ENCODE peak calls at places on chromosomes 11 and 22, in four cellular contexts. One of them, this sample, is unnamed.
A peak's percentile ranks its signal among the peaks of the same experiment; 100 is the strongest.

GRCh38 chr22:50720301-50720845 is 17.6 kb upstream of the ACR start:
- DNase-seq in PC-3: no peak
- DNase-seq in brain microvascular endothelial cell: no peak
- DNase-seq in CD8-positive, alpha-beta T cell: no peak
- DNase-seq in this sample: no peak

GRCh38 chr22:25364736-25365241 is 145.3 kb downstream of the CRYBB2 start:
- DNase-seq in CD8-positive, alpha-beta T cell: no peak
- DNase-seq in brain microvascular endothelial cell: no peak
- DNase-seq in PC-3: no peak
- DNase-seq in this sample: no peak

GRCh38 chr11:85827768-85828639 is 17.1 kb upstream of the SYTL2 start:
- DNase-seq in PC-3: peak; percentile 97
- DNase-seq in CD8-positive, alpha-beta T cell: no peak
- DNase-seq in brain microvascular endothelial cell: peak; percentile 84
- DNase-seq in this sample: peak; percentile 75

GRCh38 chr11:37762079-37762478 is 1164.0 kb upstream of the RAG2 start:
- DNase-seq in PC-3: no peak
- DNase-seq in CD8-positive, alpha-beta T cell: no peak
- DNase-seq in brain microvascular endothelial cell: no peak
- DNase-seq in this sample: no peak

GRCh38 chr11:44404323-44404705 is 94.4 kb upstream of the ALX4 start:
- DNase-seq in brain microvascular endothelial cell: no peak
- DNase-seq in CD8-positive, alpha-beta T cell: no peak
- DNase-seq in PC-3: no peak
- DNase-seq in this sample: no peak

GRCh38 chr11:42175203-42175602 is 715.8 kb upstream of the LRRC4C start:
- DNase-seq in brain microvascular endothelial cell: peak; percentile 90
- DNase-seq in PC-3: peak; percentile 74
- DNase-seq in CD8-positive, alpha-beta T cell: no peak
- DNase-seq in this sample: no peak

GRCh38 chr11:111001091-111001430 is 244.5 kb upstream of the POU2AF2 start:
- DNase-seq in PC-3: no peak
- DNase-seq in CD8-positive, alpha-beta T cell: no peak
- DNase-seq in brain microvascular endothelial cell: no peak
- DNase-seq in this sample: no peak

GRCh38 chr11:65390099-65390941 is 3.9 kb downstream of the FRMD8 start:
- DNase-seq in PC-3: no peak
- DNase-seq in CD8-positive, alpha-beta T cell: no peak
- DNase-seq in brain microvascular endothelial cell: no peak
- DNase-seq in this sample: no peak

GRCh38 chr11:73950869-73951710 is at the start of gene DNAJB13:
- DNase-seq in brain microvascular endothelial cell: peak; percentile 56
- DNase-seq in PC-3: peak; percentile 70
- DNase-seq in CD8-positive, alpha-beta T cell: no peak
- DNase-seq in this sample: peak; percentile 71

GRCh38 chr11:2208691-2209369 is 37.2 kb upstream of the TH start:
- DNase-seq in CD8-positive, alpha-beta T cell: no peak
- DNase-seq in brain microvascular endothelial cell: no peak
- DNase-seq in PC-3: peak; percentile 9
- DNase-seq in this sample: no peak

GRCh38 chr11:40986320-40986719 is 473.1 kb downstream of the LRRC4C start:
- DNase-seq in PC-3: no peak
- DNase-seq in CD8-positive, alpha-beta T cell: no peak
- DNase-seq in brain microvascular endothelial cell: no peak
- DNase-seq in this sample: no peak

GRCh38 chr11:115311949-115312348 is 192.3 kb downstream of the CADM1 start:
- DNase-seq in PC-3: no peak
- DNase-seq in brain microvascular endothelial cell: no peak
- DNase-seq in CD8-positive, alpha-beta T cell: no peak
- DNase-seq in this sample: no peak

GRCh38 chr22:17774206-17774927 is at the start of gene BID:
- DNase-seq in brain microvascular endothelial cell: no peak
- DNase-seq in CD8-positive, alpha-beta T cell: peak; percentile 32
- DNase-seq in PC-3: peak; percentile 16
- DNase-seq in this sample: no peak

GRCh38 chr22:19933328-19934241 is 8.0 kb upstream of the COMT start:
- DNase-seq in CD8-positive, alpha-beta T cell: no peak
- DNase-seq in brain microvascular endothelial cell: no peak
- DNase-seq in PC-3: no peak
- DNase-seq in this sample: no peak

GRCh38 chr11:131423715-131424114 is 53.3 kb downstream of the NTM start:
- DNase-seq in brain microvascular endothelial cell: no peak
- DNase-seq in PC-3: peak; percentile 62
- DNase-seq in CD8-positive, alpha-beta T cell: no peak
- DNase-seq in this sample: peak; percentile 26
- H3K27ac ChIP-seq in brain microvascular endothelial cell: no peak overlapping the region
- H3K27ac ChIP-seq in PC-3: no peak overlapping the region
- H3K27ac ChIP-seq in CD8-positive, alpha-beta T cell: no peak overlapping the region
- H3K27ac ChIP-seq in this sample: no peak overlapping the region

GRCh38 chr11:112837162-112837826 is 123.9 kb upstream of the NCAM1 start:
- DNase-seq in CD8-positive, alpha-beta T cell: no peak
- DNase-seq in PC-3: peak; percentile 9
- DNase-seq in brain microvascular endothelial cell: no peak
- DNase-seq in this sample: no peak
- TF ChIP-seq CTCF in CD8-positive, alpha-beta T cell: no peak
- TF ChIP-seq CTCF in PC-3: peak; percentile 12
- TF ChIP-seq CTCF in brain microvascular endothelial cell: peak; percentile 32
- TF ChIP-seq CTCF in this sample: no peak

DNA sequence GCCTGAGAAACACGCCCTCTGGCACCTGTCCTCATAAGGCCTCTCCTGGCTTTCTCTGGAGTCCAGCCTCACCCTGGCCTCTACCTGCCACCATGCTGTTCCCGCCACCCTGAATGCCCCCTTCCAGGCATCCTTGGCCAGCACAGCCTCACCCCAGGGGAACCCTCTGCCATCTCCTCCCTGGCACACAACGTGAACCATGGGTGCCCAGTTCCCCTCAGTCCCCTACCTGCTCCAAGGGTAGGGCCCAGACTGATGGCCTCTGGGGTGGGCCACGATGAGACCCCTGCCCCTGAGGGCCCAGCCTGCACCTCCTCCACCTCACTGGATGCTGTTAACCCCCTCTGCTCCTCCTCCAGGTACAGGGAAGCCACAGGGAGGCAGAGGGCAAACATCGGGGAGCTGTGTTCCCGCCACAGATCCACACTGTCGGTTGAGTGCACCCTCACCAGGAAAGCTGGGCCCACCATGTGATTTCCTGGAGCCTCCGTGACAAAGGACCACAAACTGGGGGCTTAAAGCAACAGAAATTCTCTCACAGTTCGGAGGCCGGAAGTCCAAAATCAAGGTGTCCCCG is 169.6 kb downstream of the BRD1 start:
- DNase-seq in CD8-positive, alpha-beta T cell: no peak
- DNase-seq in brain microvascular endothelial cell: no peak
- DNase-seq in PC-3: no peak
- DNase-seq in this sample: no peak
- H3K27ac ChIP-seq in CD8-positive, alpha-beta T cell: no peak overlapping the region
- H3K27ac ChIP-seq in brain microvascular endothelial cell: no peak overlapping the region
- H3K27ac ChIP-seq in PC-3: no peak overlapping the region
- H3K27ac ChIP-seq in this sample: no peak overlapping the region

DNA sequence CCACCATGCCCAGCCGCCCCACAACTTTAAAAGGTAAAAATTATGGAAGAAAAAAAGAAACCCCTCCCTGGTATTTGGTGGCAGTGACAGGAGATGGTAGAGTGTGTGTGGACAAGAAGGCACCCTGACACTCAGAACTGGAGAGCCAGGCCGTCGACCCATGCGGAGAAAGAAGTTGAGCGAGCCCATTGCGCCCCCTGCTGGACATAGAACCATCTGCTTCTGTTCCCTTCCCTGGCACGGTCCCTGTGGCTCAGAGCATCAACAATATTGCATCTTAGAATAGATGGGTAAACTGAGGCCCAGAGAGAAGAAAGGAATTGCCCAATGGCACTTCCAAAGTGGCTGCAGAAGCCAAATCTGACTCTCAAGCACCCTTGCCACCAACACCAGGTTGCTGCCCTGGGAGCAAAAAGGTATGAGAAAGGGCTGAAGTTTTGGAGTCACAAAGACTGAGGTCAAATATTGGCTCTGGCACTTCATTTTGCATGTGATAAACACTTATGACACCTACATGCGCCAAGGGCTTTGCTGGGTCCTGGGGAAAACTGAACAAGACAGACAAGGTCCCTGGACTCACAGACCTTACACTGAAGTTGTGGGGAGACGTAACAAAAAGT is 8.6 kb downstream of the MRPL11 start:
- DNase-seq in CD8-positive, alpha-beta T cell: peak; percentile 58
- DNase-seq in brain microvascular endothelial cell: peak; percentile 55
- DNase-seq in PC-3: peak; percentile 80
- DNase-seq in this sample: peak; percentile 34
- TF ChIP-seq CTCF in CD8-positive, alpha-beta T cell: peak; percentile 79
- TF ChIP-seq CTCF in brain microvascular endothelial cell: peak; percentile 88
- TF ChIP-seq CTCF in PC-3: peak; percentile 94
- TF ChIP-seq CTCF in this sample: peak; percentile 83

DNA sequence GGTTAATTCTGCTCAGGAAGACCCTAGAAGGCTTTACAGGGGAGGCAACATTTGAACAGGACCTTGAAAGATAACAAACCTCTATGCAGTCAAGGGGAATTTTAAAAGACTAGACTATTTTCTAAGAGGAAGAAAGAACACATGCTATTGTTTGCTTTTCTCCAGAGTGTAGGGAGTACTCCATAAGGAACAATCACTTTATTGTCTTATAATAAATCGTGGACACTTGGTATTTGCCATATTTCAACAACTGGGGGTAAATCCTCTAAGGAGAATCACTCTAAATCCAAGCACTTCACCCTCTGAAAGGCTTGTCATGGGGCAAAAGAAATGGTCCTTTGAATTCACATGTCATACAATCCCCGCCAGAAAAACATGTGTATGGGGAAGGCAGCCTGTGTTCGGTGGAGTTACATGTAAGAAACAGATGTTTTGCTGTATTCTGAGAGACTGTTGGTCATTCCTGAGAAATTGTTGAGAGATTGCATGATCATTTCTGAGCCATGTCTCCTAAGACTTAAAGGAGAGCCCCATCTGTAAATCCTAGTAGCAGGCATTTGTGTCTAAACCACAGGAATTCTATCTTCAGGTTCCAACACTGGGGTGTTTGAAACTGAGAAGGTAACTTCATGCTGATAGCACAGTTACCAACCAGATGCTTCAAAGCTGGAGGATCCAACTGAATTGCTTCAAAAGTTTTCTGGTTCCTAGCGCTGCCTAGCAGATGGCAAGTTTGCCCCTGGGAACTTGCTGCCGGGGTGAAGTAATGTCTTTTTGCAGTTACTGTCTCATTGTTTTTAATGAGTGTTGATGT is 66.8 kb downstream of the FZD4 start:
- DNase-seq in CD8-positive, alpha-beta T cell: no peak
- DNase-seq in PC-3: no peak
- DNase-seq in brain microvascular endothelial cell: no peak
- DNase-seq in this sample: no peak
- H3K27ac ChIP-seq in CD8-positive, alpha-beta T cell: no peak overlapping the region
- H3K27ac ChIP-seq in PC-3: no peak overlapping the region
- H3K27ac ChIP-seq in brain microvascular endothelial cell: no peak overlapping the region
- H3K27ac ChIP-seq in this sample: no peak overlapping the region

This sample was measured in RWPE1.